ENCODE peak calls at places on chromosomes 4 and X, in eight cellular contexts. V is stimulated activated CD4-positive, alpha-beta T cell treated with anti-CD3 and anti-CD28 coated beads, Interleukin-12 subunit alpha, Interleukin-12 subunit beta, amount 100 ng/mL, for 24 hours; N is body of pancreas; R is kidney epithelial cell; K is right lobe of liver; J is brain microvascular endothelial cell; G is effector CD4-positive, alpha-beta T cell; S is A549. Y is an unnamed sample.

GRCh38 chr4:91113130-91113706 is 986.0 kb downstream of the CCSER1 start:
- DNase-seq in N (no peak), V (no peak), S (peak; percentile 43), R (no peak), G (no peak), K (no peak), J (peak; percentile 4), Y (peak; percentile 38)

GRCh38 chr4:77073981-77074865 is 1.6 kb downstream of the CCNI start:
- DNase-seq in S (no peak), K (no peak), J (no peak), V (no peak), N (no peak), G (no peak), R (no peak), Y (no peak)

GRCh38 chr4:95129036-95129435 is 371.3 kb downstream of the BMPR1B start:
- DNase-seq in S (no peak), V (no peak), N (no peak), J (no peak), K (no peak), R (peak; percentile 10), G (no peak), Y (no peak)

GRCh38 chrX:109952985-109953905 is 49.7 kb upstream of the TMEM164 start:
- DNase-seq in S (no peak), V (no peak), K (no peak), R (no peak), G (no peak), J (no peak), N (no peak), Y (no peak)

GRCh38 chr4:7120341-7120740 is 52.5 kb upstream of the GRPEL1 start:
- DNase-seq in J (peak; percentile 13), V (no peak), N (no peak), K (no peak), R (no peak), S (peak; percentile 48), G (no peak), Y (no peak)

GRCh38 chr4:2905544-2905943 is 57.7 kb downstream of the NOP14 start:
- DNase-seq in K (no peak), J (no peak), G (no peak), R (no peak), S (no peak), N (no peak), V (no peak), Y (no peak)

GRCh38 chr4:1480720-1481119 is 74.5 kb upstream of the NKX1-1 start:
- DNase-seq in G (no peak), S (no peak), N (no peak), J (no peak), K (no peak), R (no peak), V (no peak), Y (no peak)

GRCh38 chr4:183971938-183972490 is 66.9 kb downstream of the STOX2 start:
- DNase-seq in S (no peak), K (peak; percentile 27), R (no peak), N (no peak), J (no peak), G (no peak), V (no peak), Y (no peak)

GRCh38 chrX:153649178-153649914 is 2.3 kb downstream of the DUSP9 start:
- DNase-seq in K (peak; percentile 51), N (peak; percentile 40), G (no peak), R (no peak), J (no peak), S (peak; percentile 57), V (peak; percentile 27), Y (peak; percentile 69)

GRCh38 chr4:85496933-85497332 is 22.0 kb downstream of the ARHGAP24 start:
- DNase-seq in G (no peak), N (no peak), K (no peak), V (no peak), S (peak; percentile 54), J (no peak), R (no peak), Y (no peak)

GRCh38 chrX:115898382-115899001 is 272.1 kb upstream of the AGTR2 start:
- DNase-seq in G (peak; percentile 53), N (peak; percentile 95), V (no peak), K (peak; percentile 56), S (peak; percentile 23), J (no peak), R (no peak), Y (no peak)

GRCh38 chr4:137627938-137628460 is 95.7 kb upstream of the PCDH18 start:
- DNase-seq in R (no peak), K (no peak), V (no peak), S (no peak), N (no peak), G (no peak), J (no peak), Y (no peak)

GRCh38 chr4:1360423-1361283 is 13.6 kb downstream of the UVSSA start:
- DNase-seq in J (peak; percentile 31), N (no peak), S (no peak), G (no peak), R (no peak), V (no peak), K (no peak), Y (no peak)

GRCh38 chrX:17559728-17560379 is 177.4 kb upstream of the SCML1 start:
- DNase-seq in R (no peak), N (peak; percentile 29), S (peak; percentile 76), V (no peak), G (no peak), K (no peak), J (peak; percentile 81), Y (peak; percentile 42)

GRCh38 chr4:149884046-149884445 is 68.4 kb upstream of the IQCM start:
- DNase-seq in R (no peak), G (no peak), J (no peak), S (no peak), K (peak; percentile 50), N (no peak), V (no peak), Y (no peak)

GRCh38 chrX:11064851-11065600 is 46.1 kb upstream of the HCCS start:
- DNase-seq in G (no peak), V (no peak), J (peak; percentile 40), N (no peak), S (no peak), K (no peak), R (peak; percentile 7), Y (peak; percentile 18)

GRCh38 chrX:134975516-134975915 is 15.3 kb upstream of the SMIM10 start:
- DNase-seq in S (no peak), R (no peak), K (no peak), G (no peak), N (no peak), J (no peak), V (no peak), Y (peak; percentile 42)

GRCh38 chr4:82706349-82707000 is 92.1 kb downstream of the SCD5 start:
- DNase-seq in N (peak; percentile 68), G (no peak), V (no peak), K (no peak), J (no peak), R (no peak), S (no peak), Y (no peak)

GRCh38 chrX:20585782-20586181 is 319.1 kb upstream of the RPS6KA3 start:
- DNase-seq in K (no peak), G (no peak), J (no peak), S (no peak), R (no peak), V (no peak), N (no peak), Y (no peak)

GRCh38 chr4:4862665-4863482 is 3.4 kb downstream of the MSX1 start:
- DNase-seq in K (no peak), N (no peak), G (no peak), V (no peak), S (no peak), R (no peak), J (no peak), Y (no peak)

GRCh38 chr4:148574066-148574465 is 131.9 kb upstream of the NR3C2 start:
- DNase-seq in K (no peak), R (no peak), V (no peak), J (no peak), N (no peak), G (no peak), S (no peak), Y (peak; percentile 82)

GRCh38 chrX:46770817-46771163 is 11.9 kb upstream of the SLC9A7 start:
- DNase-seq in J (peak; percentile 82), S (peak; percentile 58), K (no peak), N (no peak), V (no peak), R (peak; percentile 57), G (no peak), Y (peak; percentile 56)

GRCh38 chrX:41302293-41302868 is 31.6 kb upstream of the DDX3X start:
- DNase-seq in K (no peak), N (no peak), J (no peak), S (peak; percentile 22), G (no peak), V (no peak), R (no peak), Y (peak; percentile 34)

Y was measured in trophoblast cell.